ENCODE peak calls at places on chromosome X, in ten cellular contexts. C is foreskin fibroblast; A is glutamatergic neuron; S is stimulated activated CD8-positive, alpha-beta memory T cell treated with anti-CD3 and anti-CD28 coated beads, Interleukin-7, amount 100 ng/mL, for 4 hours; D is uterus; V is SK-MEL-5; L is effector CD4-positive, alpha-beta T cell; M is T-helper 9 cell; P is stimulated activated CD4-positive, alpha-beta T cell treated with anti-CD3 and anti-CD28 coated beads, Interleukin-1b, Interleukin-23, amount 100 ng/mL, for 1 hour; Z is EL. B is an unnamed sample.

GRCh38 chrX:155028749-155029360 is 2.2 kb downstream of the FUNDC2 start:
- DNase-seq in C (peak; percentile 12), A (no peak), S (no peak), D (no peak), V (peak; percentile 28), L (no peak), M (no peak), P (no peak), Z (peak; percentile 12), B (no peak)

GRCh38 chrX:112521658-112522057 is 158.1 kb downstream of the LHFPL1 start:
- DNase-seq in C (no peak), A (no peak), S (no peak), D (no peak), V (no peak), L (no peak), M (no peak), P (no peak), Z (no peak), B (no peak)

GRCh38 chrX:8879750-8880149 is 78.6 kb upstream of the FAM9A start:
- DNase-seq in C (peak; percentile 27), A (peak; percentile 30), S (no peak), D (no peak), V (peak; percentile 21), L (peak; percentile 8), M (peak; percentile 7), P (no peak), Z (peak; percentile 21), B (no peak)

GRCh38 chrX:119325456-119325855 is 73.7 kb upstream of the SLC25A43 start:
- DNase-seq in C (no peak), A (no peak), S (no peak), D (no peak), V (no peak), L (no peak), M (no peak), P (no peak), Z (peak; percentile 9), B (no peak)

GRCh38 chrX:115399306-115399705 is 109.8 kb downstream of the LUZP4 start:
- DNase-seq in C (no peak), A (no peak), S (no peak), D (no peak), V (peak; percentile 69), L (no peak), M (no peak), P (no peak), Z (no peak), B (no peak)

GRCh38 chrX:7083468-7084396 is 63.8 kb upstream of the STS start:
- DNase-seq in C (peak; percentile 88), A (no peak), S (peak; percentile 58), D (no peak), V (peak; percentile 38), L (peak; percentile 42), M (peak; percentile 35), P (no peak), Z (peak; percentile 86), B (no peak)

GRCh38 chrX:10393241-10393640 is 227.1 kb downstream of the MID1 start:
- DNase-seq in C (no peak), A (no peak), S (no peak), D (no peak), V (no peak), L (no peak), M (no peak), P (no peak), Z (no peak), B (no peak)

GRCh38 chrX:44157858-44158257 is 184.7 kb upstream of the NDP start:
- DNase-seq in C (no peak), A (no peak), S (no peak), D (peak; percentile 29), V (no peak), L (no peak), M (no peak), P (no peak), Z (no peak), B (no peak)

GRCh38 chrX:71253253-71254091 is 468 bp downstream of the ZMYM3 start:
- DNase-seq in C (peak; percentile 64), A (peak; percentile 62), S (no peak), D (peak; percentile 41), V (peak; percentile 38), L (peak; percentile 4), M (peak; percentile 33), P (peak; percentile 11), Z (peak; percentile 48), B (no peak)

GRCh38 chrX:154443479-154443910 is 446 bp upstream of the FAM50A start:
- DNase-seq in C (peak; percentile 46), A (peak; percentile 29), S (no peak), D (no peak), V (no peak), L (no peak), M (no peak), P (no peak), Z (peak; percentile 27), B (no peak)

GRCh38 chrX:9374537-9374936 is 90.3 kb upstream of the TBL1X start:
- DNase-seq in C (peak; percentile 3), A (no peak), S (no peak), D (no peak), V (no peak), L (no peak), M (no peak), P (no peak), Z (no peak), B (no peak)

GRCh38 chrX:120795301-120795700 is 80.4 kb downstream of the CT47B1 start:
- DNase-seq in C (peak; percentile 58), A (no peak), S (no peak), D (no peak), V (no peak), L (no peak), M (no peak), P (no peak), Z (peak; percentile 1), B (no peak)

GRCh38 chrX:83916525-83916924 is 55.6 kb downstream of the CYLC1 start:
- DNase-seq in C (peak; percentile 0), A (peak; percentile 30), S (no peak), D (no peak), V (peak; percentile 52), L (no peak), M (no peak), P (no peak), Z (peak; percentile 12), B (no peak)

GRCh38 chrX:110450050-110450449 is 91.4 kb downstream of the RTL9 start:
- DNase-seq in C (peak; percentile 80), A (peak; percentile 76), S (peak; percentile 0), D (peak; percentile 72), V (peak; percentile 76), L (peak; percentile 30), M (peak; percentile 41), P (peak; percentile 9), Z (peak; percentile 57), B (peak; percentile 92)

GRCh38 chrX:18701621-18702361 is 5.7 kb upstream of the PPEF1 start:
- DNase-seq in C (peak; percentile 19), A (no peak), S (no peak), D (peak; percentile 40), V (no peak), L (no peak), M (no peak), P (no peak), Z (no peak), B (no peak)

GRCh38 chrX:23435575-23435974 is 100.9 kb downstream of the PTCHD1 start:
- DNase-seq in C (no peak), A (no peak), S (no peak), D (no peak), V (peak; percentile 26), L (no peak), M (no peak), P (no peak), Z (no peak), B (no peak)

GRCh38 chrX:139881572-139881971 is 51.3 kb downstream of the ATP11C start:
- DNase-seq in C (peak; percentile 28), A (no peak), S (no peak), D (no peak), V (no peak), L (no peak), M (no peak), P (no peak), Z (peak; percentile 62), B (no peak)

GRCh38 chrX:1323315-1323714 is 13.3 kb upstream of the IL3RA start:
- DNase-seq in C (no peak), A (peak; percentile 50), S (no peak), D (no peak), V (peak; percentile 59), L (peak; percentile 8), M (peak; percentile 19), P (peak; percentile 16), Z (peak; percentile 36), B (no peak)

GRCh38 chrX:38172596-38172995 is 48.1 kb downstream of the SRPX start:
- DNase-seq in C (peak; percentile 26), A (peak; percentile 15), S (no peak), D (no peak), V (peak; percentile 26), L (no peak), M (no peak), P (no peak), Z (peak; percentile 1), B (no peak)

GRCh38 chrX:6383911-6384310 is 151.0 kb downstream of the VCX3A start:
- DNase-seq in C (no peak), A (no peak), S (no peak), D (no peak), V (no peak), L (no peak), M (no peak), P (no peak), Z (no peak), B (no peak)

GRCh38 chrX:32788936-32789335 is 422.4 kb downstream of the DMD start:
- DNase-seq in C (no peak), A (no peak), S (no peak), D (no peak), V (peak; percentile 0), L (no peak), M (no peak), P (no peak), Z (no peak), B (no peak)

GRCh38 chrX:118534716-118535493 is 39.3 kb downstream of the DOCK11 start:
- DNase-seq in C (no peak), A (no peak), S (no peak), D (no peak), V (no peak), L (no peak), M (no peak), P (no peak), Z (no peak), B (no peak)

GRCh38 chrX:110219920-110220319 is 98.0 kb downstream of the AMMECR1 start:
- DNase-seq in C (peak; percentile 62), A (no peak), S (no peak), D (no peak), V (no peak), L (no peak), M (no peak), P (no peak), Z (peak; percentile 49), B (no peak)

GRCh38 chrX:118644378-118644777 is 83.0 kb upstream of the IL13RA1 start:
- DNase-seq in C (peak; percentile 57), A (no peak), S (no peak), D (no peak), V (peak; percentile 67), L (no peak), M (no peak), P (no peak), Z (peak; percentile 35), B (no peak)

GRCh38 chrX:16836371-16836770 is 33.8 kb downstream of the RBBP7 start:
- DNase-seq in C (peak; percentile 51), A (peak; percentile 48), S (no peak), D (no peak), V (peak; percentile 65), L (no peak), M (no peak), P (no peak), Z (no peak), B (no peak)

B was measured in esophagus muscularis mucosa.